ENCODE peak calls at places on chromosomes 4 and X, in nine cellular contexts. P, H, B, U, Z, G, J, I and T are unnamed samples.

GRCh38 chr4:164779811-164780216 is 25.9 kb downstream of the SMIM31 start:
- DNase-seq in B (no peak), I (peak; percentile 85), G (no peak), J (no peak), H (no peak), P (peak; percentile 37), U (peak; percentile 60), Z (no peak), T (peak; percentile 69)

GRCh38 chr4:183348706-183349659 is 26.8 kb upstream of the CLDN24 start:
- DNase-seq in J (no peak), H (no peak), P (no peak), G (no peak), Z (no peak), B (peak; percentile 93), I (no peak), U (peak; percentile 83), T (no peak)

GRCh38 chrX:50103866-50104566 is 96.8 kb downstream of the AKAP4 start:
- DNase-seq in I (no peak), B (no peak), U (no peak), H (no peak), J (no peak), G (peak; percentile 57), P (no peak), Z (no peak), T (no peak)

GRCh38 chrX:97597954-97598353 is 714.2 kb downstream of the RPA4 start:
- DNase-seq in B (no peak), G (no peak), P (no peak), J (no peak), I (peak; percentile 73), U (no peak), Z (no peak), H (no peak), T (no peak)

GRCh38 chrX:132751043-132751690 is 207.3 kb downstream of the HS6ST2 start:
- DNase-seq in G (no peak), B (no peak), U (no peak), H (no peak), Z (no peak), I (peak; percentile 60), P (no peak), J (no peak), T (no peak)

GRCh38 chrX:100606753-100607152 is 22.0 kb downstream of the TNMD start:
- DNase-seq in J (no peak), P (no peak), G (no peak), Z (no peak), B (no peak), I (no peak), H (no peak), U (no peak), T (no peak)

GRCh38 chr4:37662306-37662705 is 23.9 kb downstream of the RELL1 start:
- DNase-seq in U (no peak), P (no peak), B (no peak), H (no peak), J (no peak), I (no peak), Z (no peak), G (no peak), T (no peak)

GRCh38 chr4:176270669-176271068 is 1.6 kb upstream of the ASB5 start:
- DNase-seq in U (peak; percentile 84), B (peak; percentile 97), P (no peak), G (peak; percentile 24), I (no peak), J (no peak), H (no peak), Z (no peak), T (no peak)

GRCh38 chrX:11446951-11447350 is 153.7 kb downstream of the AMELX start:
- DNase-seq in B (no peak), I (no peak), U (peak; percentile 25), P (no peak), H (no peak), J (no peak), G (no peak), Z (no peak), T (no peak)

GRCh38 chr4:100722866-100723459 is 205.1 kb upstream of the EMCN start:
- DNase-seq in P (no peak), U (no peak), Z (no peak), G (no peak), I (no peak), B (no peak), J (no peak), H (no peak), T (no peak)

GRCh38 chr4:143281507-143282169 is 55.0 kb upstream of the GAB1 start:
- DNase-seq in J (no peak), G (no peak), I (no peak), B (no peak), Z (no peak), U (no peak), P (no peak), H (no peak), T (no peak)

GRCh38 chr4:1315838-1316536 is 26.3 kb downstream of the MAEA start:
- DNase-seq in J (no peak), I (no peak), U (no peak), Z (no peak), P (no peak), H (no peak), B (no peak), G (no peak), T (no peak)

GRCh38 chr4:88159137-88159725 is 792 bp upstream of the ABCG2 start:
- DNase-seq in I (peak; percentile 91), G (no peak), U (peak; percentile 2), H (no peak), J (peak; percentile 75), Z (peak; percentile 4), P (peak; percentile 36), B (no peak), T (no peak)

GRCh38 chrX:106606583-106606982 is 5.2 kb upstream of the RADX start:
- DNase-seq in P (no peak), B (no peak), U (no peak), I (no peak), G (no peak), H (no peak), J (no peak), Z (no peak), T (no peak)

GRCh38 chrX:122565952-122566351 is 618.1 kb upstream of the GRIA3 start:
- DNase-seq in P (no peak), H (no peak), Z (no peak), U (peak; percentile 64), J (no peak), I (no peak), G (no peak), B (peak; percentile 97), T (no peak)

GRCh38 chrX:11913001-11913400 is 155.0 kb downstream of the MSL3 start:
- DNase-seq in H (no peak), I (no peak), B (no peak), J (no peak), G (no peak), P (no peak), Z (no peak), U (peak; percentile 29), T (no peak)

GRCh38 chrX:110211340-110211739 is 106.5 kb downstream of the AMMECR1 start:
- DNase-seq in H (no peak), Z (no peak), I (no peak), G (no peak), U (no peak), J (no peak), P (no peak), B (no peak), T (no peak)

GRCh38 chrX:110213183-110213582 is 104.7 kb downstream of the AMMECR1 start:
- DNase-seq in J (no peak), P (no peak), G (no peak), Z (no peak), B (no peak), U (no peak), H (no peak), I (no peak), T (no peak)

GRCh38 chrX:110214684-110215083 is 103.2 kb downstream of the AMMECR1 start:
- DNase-seq in I (no peak), Z (no peak), H (no peak), B (no peak), G (no peak), P (no peak), U (no peak), J (no peak), T (no peak)

GRCh38 chrX:110210417-110211139 is 107.3 kb downstream of the AMMECR1 start:
- DNase-seq in Z (no peak), B (peak; percentile 61), I (no peak), P (no peak), G (no peak), H (no peak), J (no peak), U (peak; percentile 57), T (no peak)

DNA sequence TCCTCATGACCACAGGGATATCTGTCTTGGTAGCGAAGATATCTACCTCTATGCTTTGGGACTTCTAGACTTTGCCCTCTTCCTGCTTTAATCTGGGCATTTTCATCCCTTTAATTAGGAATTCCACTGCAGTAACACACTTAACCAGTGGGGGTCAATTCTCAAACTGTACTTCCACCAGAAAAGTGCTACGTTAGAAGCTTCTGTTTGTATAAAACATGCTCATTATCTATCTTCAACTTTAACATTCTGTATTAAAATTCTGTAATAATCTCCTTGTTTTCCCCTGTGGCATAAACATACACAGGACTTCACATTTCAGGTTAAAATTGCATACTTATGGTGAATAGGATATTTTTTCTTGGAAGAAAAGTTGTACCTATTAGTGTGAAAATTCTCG is 105.6 kb downstream of the AMMECR1 start:
- DNase-seq in B (no peak), U (no peak), J (no peak), P (no peak), Z (no peak), I (no peak), G (no peak), H (no peak), T (no peak)
- TF ChIP-seq CTCF in B (no peak), U (peak; percentile 22), J (no peak), P (no peak), Z (no peak), I (peak; percentile 70), G (no peak), H (no peak), T (no peak)

GRCh38 chrX:1598021-1598875 is 6.8 kb downstream of the AKAP17A start:
- DNase-seq in G (no peak), Z (no peak), J (peak; percentile 58), U (no peak), I (peak; percentile 33), H (no peak), P (peak; percentile 22), B (no peak), T (no peak)
- H3K36me3 ChIP-seq in G (no peaks in the 10 kb centered on the region), Z (peaks cover 95% of the 10 kb centered on the region), J (peaks cover 97% of the 10 kb centered on the region), U (peaks cover 40% of the 10 kb centered on the region), I (peaks cover 63% of the 10 kb centered on the region), H (peaks cover 82% of the 10 kb centered on the region), P (peaks cover 97% of the 10 kb centered on the region), B (peaks cover 62% of the 10 kb centered on the region), T (peaks cover 8% of the 10 kb centered on the region)

DNA sequence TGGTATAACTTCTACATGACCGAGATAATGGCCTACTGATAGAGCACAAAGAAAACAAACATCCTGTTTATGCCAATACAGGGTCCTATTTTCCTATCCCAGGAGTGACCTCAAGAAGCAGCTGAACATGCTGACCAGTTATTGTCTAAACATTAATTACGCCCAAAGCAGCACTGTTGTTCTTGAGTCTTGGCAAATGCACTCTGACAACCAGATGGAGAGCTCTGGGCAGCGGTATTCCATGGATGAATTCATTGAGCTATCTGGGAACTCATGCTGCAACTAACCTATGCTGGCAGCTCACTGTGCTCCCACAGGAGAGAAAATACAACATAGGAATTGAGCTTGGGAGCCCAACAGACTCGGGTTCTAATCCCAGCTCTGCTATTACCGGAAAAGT is 52.6 kb downstream of the PCYT1B start:
- DNase-seq in P (no peak), J (no peak), H (no peak), I (no peak), G (no peak), Z (no peak), B (no peak), U (no peak), T (no peak)
- H3K4me3 ChIP-seq in P (no peak overlapping the region), J (no peak overlapping the region), H (no peak overlapping the region), I (no peak overlapping the region), G (no peak overlapping the region), Z (no peak overlapping the region), B (no peak overlapping the region), U (no peak overlapping the region), T (no peak overlapping the region)

GRCh38 chr4:56048621-56049427 is 100.1 kb downstream of the CEP135 start:
- DNase-seq in G (peak; percentile 16), U (peak; percentile 77), I (peak; percentile 87), H (no peak), J (peak; percentile 71), B (no peak), Z (no peak), P (peak; percentile 40), T (peak; percentile 84)
- TF ChIP-seq CTCF in G (peak; percentile 51), U (peak; percentile 37), I (peak; percentile 53), H (peak; percentile 27), J (no peak), B (peak; percentile 12), Z (no peak), P (no peak), T (no peak)